ENCODE peak calls at places on chromosomes 13 and 19, in four cellular contexts. E, N, F and O are unnamed samples.
A peak's percentile ranks its signal among the peaks of the same experiment; 100 is the strongest.

GRCh38 chr19:39405261-39405912 is 1.3 kb upstream of the ZFP36 start:
- DNase-seq in E (no peak), N (no peak), F (no peak), O (no peak)

GRCh38 chr19:35416331-35416730 is 31.7 kb upstream of the FFAR2 start:
- DNase-seq in E (no peak), N (no peak), F (no peak), O (no peak)

GRCh38 chr19:23075031-23075733 is 41.6 kb upstream of the ZNF730 start:
- DNase-seq in E (no peak), N (peak; percentile 8), F (peak; percentile 73), O (peak; percentile 57)

GRCh38 chr13:110560606-110561334 is 752 bp downstream of the RAB20 start:
- DNase-seq in E (no peak), N (no peak), F (peak; percentile 46), O (no peak)

GRCh38 chr13:41931337-41931736 is 29.6 kb downstream of the VWA8 start:
- DNase-seq in E (no peak), N (no peak), F (peak; percentile 20), O (no peak)

GRCh38 chr13:47250141-47250540 is 353.3 kb upstream of the HTR2A start:
- DNase-seq in E (no peak), N (no peak), F (peak; percentile 92), O (no peak)

GRCh38 chr13:35163674-35164073 is 221.6 kb downstream of the NBEA start:
- DNase-seq in E (no peak), N (no peak), F (no peak), O (no peak)

GRCh38 chr13:75217949-75218348 is 264.0 kb downstream of the TBC1D4 start:
- DNase-seq in E (no peak), N (peak; percentile 19), F (peak; percentile 70), O (no peak)

GRCh38 chr13:43911283-43911682 is 31.6 kb downstream of the LACC1 start:
- DNase-seq in E (no peak), N (no peak), F (no peak), O (no peak)

GRCh38 chr13:20125129-20125782 is 35.6 kb downstream of the GJA3 start:
- DNase-seq in E (no peak), N (no peak), F (peak; percentile 81), O (peak; percentile 14)

GRCh38 chr13:49097374-49097773 is 121.7 kb downstream of the FNDC3A start:
- DNase-seq in E (no peak), N (no peak), F (peak; percentile 93), O (peak; percentile 33)

GRCh38 chr13:107964356-107964755 is 251.0 kb downstream of the LIG4 start:
- DNase-seq in E (no peak), N (no peak), F (peak; percentile 1), O (peak; percentile 54)

GRCh38 chr19:5536337-5536894 is 31.3 kb downstream of the TINCR start:
- DNase-seq in E (no peak), N (no peak), F (peak; percentile 60), O (no peak)

GRCh38 chr13:38002596-38002995 is 133.0 kb upstream of the TRPC4 start:
- DNase-seq in E (no peak), N (no peak), F (no peak), O (peak; percentile 90)

GRCh38 chr19:55352040-55352439 is 2.5 kb downstream of the COX6B2 start:
- DNase-seq in E (no peak), N (no peak), F (no peak), O (no peak)

GRCh38 chr13:98172570-98173405 is 4.3 kb downstream of the RNF113B start:
- DNase-seq in E (no peak), N (no peak), F (peak; percentile 68), O (peak; percentile 37)

GRCh38 chr13:42930136-42930535 is 61.9 kb downstream of the EPSTI1 start:
- DNase-seq in E (no peak), N (no peak), F (no peak), O (no peak)

GRCh38 chr19:13968383-13968935 is 16.1 kb downstream of the DCAF15 start:
- DNase-seq in E (no peak), N (no peak), F (no peak), O (no peak)

GRCh38 chr13:38693641-38694040 is 6.8 kb downstream of the FREM2 start:
- DNase-seq in E (no peak), N (no peak), F (no peak), O (no peak)

GRCh38 chr13:97911311-97912138 is 42.0 kb upstream of the IPO5 start:
- DNase-seq in E (no peak), N (peak; percentile 40), F (no peak), O (no peak)

GRCh38 chr13:66520511-66521390 is 709.4 kb downstream of the PCDH9 start:
- DNase-seq in E (no peak), N (no peak), F (peak; percentile 4), O (no peak)

GRCh38 chr19:3544742-3545668 is 6.0 kb downstream of the TEKTIP1 start:
- DNase-seq in E (peak; percentile 74), N (peak; percentile 84), F (peak; percentile 60), O (no peak)

GRCh38 chr19:44111910-44112463 is 1.2 kb upstream of the ZNF225 start:
- DNase-seq in E (no peak), N (peak; percentile 37), F (peak; percentile 87), O (peak; percentile 13)

GRCh38 chr13:22061371-22061805 is 390.5 kb downstream of the FGF9 start:
- DNase-seq in E (no peak), N (peak; percentile 32), F (no peak), O (no peak)

GRCh38 chr19:35313614-35314013 is 15.4 kb upstream of the CD22 start:
- DNase-seq in E (no peak), N (no peak), F (no peak), O (no peak)

GRCh38 chr19:4108767-4109625 is 14.9 kb downstream of the MAP2K2 start:
- DNase-seq in E (no peak), N (no peak), F (no peak), O (no peak)

GRCh38 chr13:32905063-32905863 is 111.0 kb upstream of the KL start:
- DNase-seq in E (no peak), N (no peak), F (peak; percentile 33), O (no peak)

GRCh38 chr19:33290956-33291622 is 11.2 kb downstream of the CEBPA start:
- DNase-seq in E (no peak), N (no peak), F (no peak), O (no peak)

GRCh38 chr13:110319774-110320509 is 12.9 kb downstream of the COL4A2 start:
- DNase-seq in E (no peak), N (no peak), F (peak; percentile 72), O (no peak)

GRCh38 chr19:32123355-32123940 is 222.0 kb upstream of the ZNF507 start:
- DNase-seq in E (no peak), N (no peak), F (no peak), O (no peak)

GRCh38 chr13:23558675-23559536 is 11.3 kb upstream of the TNFRSF19 start:
- DNase-seq in E (peak; percentile 50), N (no peak), F (peak; percentile 96), O (no peak)

GRCh38 chr19:16698914-16699313 is 20.7 kb upstream of the NWD1 start:
- DNase-seq in E (peak; percentile 68), N (no peak), F (peak; percentile 14), O (no peak)

GRCh38 chr13:95644611-95645052 is at the start of gene DZIP1:
- DNase-seq in E (peak; percentile 47), N (peak; percentile 80), F (peak; percentile 91), O (no peak)

GRCh38 chr19:4640247-4641000 is 1.1 kb downstream of the TNFAIP8L1 start:
- DNase-seq in E (no peak), N (no peak), F (no peak), O (no peak)

GRCh38 chr13:99289674-99290337 is 17.4 kb downstream of the GPR183 start:
- DNase-seq in E (no peak), N (no peak), F (no peak), O (no peak)
- TF ChIP-seq CTCF in E (no peak), N (no peak), F (no peak), O (no peak)

GRCh38 chr13:71610876-71611275 is 256.1 kb downstream of the DACH1 start:
- DNase-seq in E (no peak), N (no peak), F (no peak), O (no peak)

GRCh38 chr13:71607575-71607974 is 259.4 kb downstream of the DACH1 start:
- DNase-seq in E (no peak), N (no peak), F (no peak), O (no peak)

GRCh38 chr13:71611292-71611691 is 255.7 kb downstream of the DACH1 start:
- DNase-seq in E (no peak), N (no peak), F (no peak), O (no peak)

GRCh38 chr13:71606818-71607217 is 260.2 kb downstream of the DACH1 start:
- DNase-seq in E (no peak), N (no peak), F (no peak), O (no peak)

GRCh38 chr13:71609271-71609670 is 257.7 kb downstream of the DACH1 start:
- DNase-seq in E (no peak), N (no peak), F (no peak), O (no peak)
- H3K4me3 ChIP-seq in E (no peak overlapping the region), N (no peak overlapping the region), F (no peak overlapping the region), O (no peak overlapping the region)

DNA sequence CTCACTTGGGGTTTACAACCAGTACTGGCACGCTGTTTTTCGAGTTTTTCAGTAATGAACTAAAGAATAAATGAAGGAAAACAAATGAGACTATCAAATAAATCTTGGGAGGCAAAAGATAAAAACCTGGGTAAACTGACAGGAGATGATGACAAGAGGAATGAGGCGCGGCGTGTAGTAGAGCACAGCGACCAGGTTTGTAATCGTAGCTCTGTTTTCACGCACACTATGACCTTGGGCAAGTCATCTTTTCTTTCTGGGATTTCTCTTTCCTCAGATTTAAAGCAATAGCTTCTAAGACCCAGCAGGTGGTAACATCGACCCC is 419 bp downstream of the MRPS31 start:
- DNase-seq in E (no peak), N (no peak), F (no peak), O (no peak)
- TF ChIP-seq CTCF in E (no peak), N (no peak), F (no peak), O (no peak)

GRCh38 chr19:42067315-42067888 is 2.6 kb downstream of the GRIK5 start:
- DNase-seq in E (no peak), N (no peak), F (no peak), O (no peak)

GRCh38 chr19:42069619-42070293 is at the start of gene GRIK5:
- DNase-seq in E (no peak), N (no peak), F (no peak), O (no peak)

GRCh38 chr19:42068361-42068755 is 1.6 kb downstream of the GRIK5 start:
- DNase-seq in E (no peak), N (no peak), F (no peak), O (no peak)

GRCh38 chr19:42071247-42071646 is 1.2 kb upstream of the GRIK5 start:
- DNase-seq in E (no peak), N (no peak), F (no peak), O (no peak)

DNA sequence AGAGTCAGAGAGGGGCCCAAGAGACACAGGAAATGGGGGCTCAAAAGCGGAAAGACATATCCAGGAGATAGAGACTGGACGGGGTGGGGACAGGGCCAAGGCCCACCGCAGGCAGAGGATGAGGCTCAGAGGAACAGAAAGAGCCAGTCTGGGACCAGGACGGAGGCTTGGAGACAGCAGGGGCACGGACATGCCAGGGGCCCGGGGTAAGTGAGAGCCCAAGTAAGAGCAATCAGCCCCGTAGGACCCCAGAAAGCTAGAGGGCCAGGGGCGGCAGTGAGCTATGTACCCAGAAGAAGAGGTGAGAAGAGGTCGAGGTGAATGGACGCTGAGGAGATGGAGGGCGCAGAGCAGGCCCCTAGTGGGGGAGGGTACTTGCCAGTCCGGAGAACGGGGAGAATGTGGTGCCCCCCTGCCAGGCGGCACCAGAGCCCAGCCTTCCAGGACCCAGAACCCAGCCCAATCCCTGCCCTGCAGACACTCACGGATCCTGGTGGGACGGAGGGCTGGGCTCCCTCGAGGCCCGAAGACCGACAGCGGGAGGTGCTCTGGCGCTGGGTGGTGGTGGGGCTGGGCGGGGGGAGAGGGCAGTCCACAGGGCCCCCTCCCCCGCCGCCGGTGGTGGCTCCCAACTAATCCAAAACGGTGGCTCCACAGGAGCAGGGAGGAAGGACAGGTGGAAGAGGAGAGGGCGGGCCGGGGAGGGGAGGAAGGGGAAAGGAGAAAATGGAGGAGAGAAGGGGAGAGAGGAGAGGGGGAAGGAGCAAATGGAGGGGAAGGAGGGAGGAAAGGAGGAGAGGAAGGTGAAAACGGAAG is 1.0 kb downstream of the GRIK5 start:
- DNase-seq in E (no peak), N (no peak), F (no peak), O (no peak)
- H3K4me3 ChIP-seq in E (peak overlapping the region; percentile 42), N (no peak overlapping the region), F (no peak overlapping the region), O (no peak overlapping the region)